ENCODE peak calls at places on chromosomes 12 and 14, in eight cellular contexts. T is HFF-Myc; K is stimulated activated CD4-positive, alpha-beta T cell treated with anti-CD3 and anti-CD28 coated beads, Interleukin-12 subunit alpha, Interleukin-12 subunit beta, amount 100 ng/mL, for 4 hours; L is mesenchymal stem cell; S is NCI-H1694 treated with DMSO at 0.1 percent for 48 hours; W is T-helper 2 cell; E is astrocyte of the cerebellum; M is anterior cingulate cortex. R is an unnamed sample.
A peak's percentile ranks its signal among the peaks of the same experiment; 100 is the strongest.

GRCh38 chr12:19299765-19300164 is 139.5 kb upstream of the AEBP2 start:
- DNase-seq in T (no peak), K (no peak), L (no peak), S (no peak), W (no peak), E (no peak), M (no peak), R (no peak)

GRCh38 chr12:69108024-69108423 is 131.3 kb upstream of the CPSF6 start:
- DNase-seq in T (no peak), K (no peak), L (no peak), S (no peak), W (no peak), E (peak; percentile 19), M (no peak), R (no peak)

GRCh38 chr14:56423591-56423991 is 156.0 kb upstream of the TMEM260 start:
- DNase-seq in T (peak; percentile 4), K (no peak), L (peak; percentile 66), S (no peak), W (no peak), E (peak; percentile 8), M (no peak), R (no peak)

GRCh38 chr12:88207921-88208640 is 66.0 kb downstream of the TMTC3 start:
- DNase-seq in T (peak; percentile 10), K (no peak), L (peak; percentile 66), S (no peak), W (no peak), E (no peak), M (no peak), R (no peak)

GRCh38 chr12:80411787-80412186 is 32.2 kb upstream of the PTPRQ start:
- DNase-seq in T (no peak), K (no peak), L (no peak), S (no peak), W (no peak), E (no peak), M (no peak), R (no peak)

GRCh38 chr12:63967358-63967757 is 122.9 kb downstream of the SRGAP1 start:
- DNase-seq in T (no peak), K (no peak), L (no peak), S (no peak), W (no peak), E (peak; percentile 46), M (no peak), R (no peak)

GRCh38 chr12:20289512-20289911 is 78.8 kb upstream of the PDE3A start:
- DNase-seq in T (no peak), K (no peak), L (no peak), S (no peak), W (no peak), E (no peak), M (no peak), R (no peak)

GRCh38 chr12:47767197-47767724 is 5.8 kb upstream of the SLC48A1 start:
- DNase-seq in T (no peak), K (peak; percentile 68), L (no peak), S (peak; percentile 34), W (peak; percentile 53), E (no peak), M (no peak), R (peak; percentile 54)

GRCh38 chr12:3611853-3612703 is 121.1 kb downstream of the PRMT8 start:
- DNase-seq in T (no peak), K (no peak), L (no peak), S (peak; percentile 74), W (no peak), E (no peak), M (no peak), R (no peak)

GRCh38 chr12:24364921-24365320 is 415.5 kb upstream of the SOX5 start:
- DNase-seq in T (no peak), K (no peak), L (no peak), S (no peak), W (no peak), E (no peak), M (no peak), R (no peak)

GRCh38 chr14:71720978-71721624 is 211.1 kb upstream of the RGS6 start:
- DNase-seq in T (peak; percentile 65), K (no peak), L (peak; percentile 78), S (peak; percentile 54), W (no peak), E (peak; percentile 74), M (no peak), R (no peak)